ENCODE peak calls at places on chromosomes 3 and 15, in five cellular contexts. J, Z, Y, Q and T are unnamed samples.

GRCh38 chr15:80958818-80959495 is 30.7 kb downstream of the MESD start:
- DNase-seq in Q (no peak), J (no peak), Z (peak; percentile 70), Y (no peak), T (no peak)

GRCh38 chr3:81465510-81465909 is 295.9 kb downstream of the GBE1 start:
- DNase-seq in Y (no peak), J (no peak), Q (no peak), Z (no peak), T (no peak)

GRCh38 chr3:196756738-196757137 is 17.1 kb downstream of the PAK2 start:
- DNase-seq in Q (peak; percentile 36), J (no peak), Y (no peak), Z (no peak), T (no peak)

GRCh38 chr3:174243194-174243593 is 615.9 kb upstream of the NAALADL2 start:
- DNase-seq in J (no peak), Y (no peak), Z (no peak), Q (no peak), T (no peak)

GRCh38 chr15:74489518-74490338 is 28.8 kb upstream of the UBL7 start:
- DNase-seq in Z (no peak), Q (peak; percentile 82), J (peak; percentile 90), Y (peak; percentile 20), T (no peak)

GRCh38 chr3:10551821-10552630 is 46.6 kb upstream of the ATP2B2 start:
- DNase-seq in Z (no peak), J (peak; percentile 51), Y (peak; percentile 83), Q (no peak), T (no peak)

GRCh38 chr3:156509209-156510174 is 45.4 kb downstream of the SSR3 start:
- DNase-seq in J (no peak), Y (peak; percentile 44), Z (no peak), Q (peak; percentile 69), T (no peak)

GRCh38 chr3:141986548-141987107 is 110.2 kb downstream of the ATP1B3 start:
- DNase-seq in J (no peak), Y (no peak), Z (no peak), Q (no peak), T (no peak)

GRCh38 chr3:30511524-30512278 is 94.7 kb upstream of the TGFBR2 start:
- DNase-seq in Y (peak; percentile 97), J (no peak), Z (no peak), Q (no peak), T (peak; percentile 38)

GRCh38 chr3:8458235-8458634 is 43.4 kb upstream of the LMCD1 start:
- DNase-seq in Q (no peak), J (no peak), Z (no peak), Y (no peak), T (no peak)

GRCh38 chr3:6861331-6861988 is 545 bp downstream of the GRM7 start:
- DNase-seq in Y (no peak), Z (no peak), J (peak; percentile 82), Q (no peak), T (no peak)
- H3K4me3 ChIP-seq in Y (no peak overlapping the region), Z (peak overlapping the region; percentile 41), J (peak overlapping the region; percentile 79), Q (no peak overlapping the region), T (no peak overlapping the region)

GRCh38 chr3:75294124-75294523 is 370.0 kb upstream of the FRG2C start:
- DNase-seq in J (peak; percentile 84), Z (no peak), Y (peak; percentile 6), Q (no peak), T (peak; percentile 67)
- TF ChIP-seq CTCF in J (peak; percentile 81), Z (peak; percentile 79), Y (peak; percentile 59), Q (peak; percentile 52), T (peak; percentile 53)

GRCh38 chr3:149575213-149575961 is 82.4 kb downstream of the WWTR1 start:
- DNase-seq in J (peak; percentile 65), Z (no peak), Q (no peak), Y (peak; percentile 82), T (no peak)
- H3K4me1 ChIP-seq in J (peaks cover 7% of the 10 kb centered on the region), Z (peaks cover 85% of the 10 kb centered on the region), Q (no peaks in the 10 kb centered on the region), Y (peaks cover 82% of the 10 kb centered on the region), T (peaks cover 25% of the 10 kb centered on the region)

DNA sequence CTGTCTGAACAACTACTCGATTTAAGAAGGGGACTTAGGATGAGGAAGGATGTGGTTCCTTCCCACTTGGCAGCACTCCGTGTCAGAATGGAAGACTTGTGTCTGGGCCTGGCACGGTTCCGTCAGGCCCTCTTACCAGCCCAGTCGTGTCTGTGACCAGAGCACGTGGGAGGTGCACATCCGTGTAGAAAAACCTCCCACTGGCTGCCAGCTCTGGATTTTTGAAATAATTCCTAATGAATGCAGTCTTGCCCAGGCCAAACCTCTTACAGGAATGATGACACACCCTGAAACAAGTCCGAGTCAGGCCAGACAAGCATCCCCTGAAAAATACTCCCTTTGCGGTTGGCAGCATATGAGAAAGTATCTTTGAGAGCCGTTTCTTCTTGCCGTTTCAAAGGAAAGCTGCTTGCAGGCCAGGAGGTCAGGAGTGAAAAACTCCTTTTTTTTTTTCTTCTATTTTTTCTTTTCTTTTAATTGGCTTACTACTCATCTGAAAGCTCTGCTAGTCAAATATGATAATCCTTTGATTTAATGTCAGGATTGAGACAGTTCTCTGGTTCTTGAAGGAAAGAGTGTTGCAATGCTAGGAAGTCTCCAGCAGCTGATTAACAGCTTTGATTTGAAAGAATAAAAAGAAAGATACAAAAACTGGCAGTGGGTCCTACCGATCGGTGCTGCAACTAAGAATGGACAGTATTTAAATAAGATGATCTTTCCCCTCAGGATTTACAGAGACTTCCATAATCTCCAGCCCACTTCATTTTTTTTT is 19.8 kb downstream of the IL1RAP start:
- DNase-seq in J (no peak), Q (no peak), Y (peak; percentile 98), Z (peak; percentile 93), T (peak; percentile 80)
- H3K4me3 ChIP-seq in J (no peak overlapping the region), Q (no peak overlapping the region), Y (peak overlapping the region; percentile 30), Z (no peak overlapping the region), T (no peak overlapping the region)

GRCh38 chr3:73602171-73602570 is 22.6 kb downstream of the PDZRN3 start:
- DNase-seq in Z (no peak), J (no peak), Y (peak; percentile 41), Q (no peak), T (no peak)
- TF ChIP-seq CTCF in Z (no peak), J (no peak), Y (no peak), Q (no peak), T (no peak)

GRCh38 chr15:28890711-28891495 is 5.1 kb downstream of the APBA2 start:
- DNase-seq in Z (no peak), J (no peak), Q (no peak), Y (no peak), T (no peak)
- H3K4me1 ChIP-seq in Z (peaks cover 5% of the 10 kb centered on the region), J (no peaks in the 10 kb centered on the region), Q (no peaks in the 10 kb centered on the region), Y (no peaks in the 10 kb centered on the region), T (no peaks in the 10 kb centered on the region)

GRCh38 chr3:126184465-126185000 is 4.1 kb upstream of the ALDH1L1 start:
- DNase-seq in Z (no peak), Y (no peak), Q (no peak), J (no peak), T (no peak)

GRCh38 chr3:126186271-126186670 is 5.9 kb upstream of the ALDH1L1 start:
- DNase-seq in Z (no peak), J (no peak), Y (no peak), Q (no peak), T (no peak)

GRCh38 chr3:126179825-126180476 is 435 bp downstream of the ALDH1L1 start:
- DNase-seq in Y (no peak), J (peak; percentile 89), Q (no peak), Z (no peak), T (peak; percentile 78)

GRCh38 chr3:126180477-126181397 is at the start of gene ALDH1L1:
- DNase-seq in Z (peak; percentile 93), Q (no peak), J (peak; percentile 92), Y (peak; percentile 32), T (peak; percentile 90)

GRCh38 chr3:126181398-126181725 is 976 bp upstream of the ALDH1L1 start:
- DNase-seq in Y (no peak), Q (no peak), Z (no peak), J (no peak), T (no peak)
- H3K4me3 ChIP-seq in Y (peak overlapping the region; percentile 55), Q (no peak overlapping the region), Z (peak overlapping the region; percentile 48), J (peak overlapping the region; percentile 79), T (peak overlapping the region; percentile 78)

GRCh38 chr3:64016941-64017620 is 6.2 kb downstream of the PSMD6 start:
- DNase-seq in J (no peak), Z (no peak), Y (peak; percentile 10), Q (no peak), T (no peak)
- TF ChIP-seq CTCF in J (no peak), Z (no peak), Y (no peak), Q (no peak), T (no peak)